ENCODE peak calls at places on chromosome 17, in eight cellular contexts. A, X, T, Y, P, L, N and B are unnamed samples. For H3K4me1, the result is how much of the 10 kb centered on the place peaks cover.

GRCh38 chr17:4947010-4947410 is 1.3 kb downstream of the PFN1 start:
- DNase-seq in A (no peak), Y (no peak), P (no peak), T (peak), X (no peak), N (no peak), L (peak), B (no peak)

GRCh38 chr17:35627417-35627816 is 40.3 kb downstream of the AP2B1 start:
- DNase-seq in N (peak), T (no peak), P (no peak), L (no peak), Y (no peak), X (no peak), A (no peak), B (no peak)

GRCh38 chr17:14557482-14557881 is 256.6 kb downstream of the HS3ST3B1 start:
- DNase-seq in N (no peak), X (no peak), P (no peak), T (no peak), L (no peak), A (no peak), Y (no peak), B (no peak)

GRCh38 chr17:77045441-77046041 is 95.2 kb upstream of the SEC14L1 start:
- DNase-seq in N (no peak), X (no peak), L (peak), T (peak), A (no peak), Y (no peak), P (no peak), B (no peak)

GRCh38 chr17:35312790-35313711 is 60.4 kb downstream of the SLFN11 start:
- DNase-seq in T (peak), A (peak), X (no peak), L (peak), N (peak), P (peak), Y (peak), B (peak)

GRCh38 chr17:3594056-3594810 is 15.0 kb downstream of the TRPV1 start:
- DNase-seq in P (no peak), A (no peak), X (no peak), Y (no peak), L (peak), N (no peak), T (no peak), B (no peak)

GRCh38 chr17:83069571-83069906 is 9.9 kb upstream of the METRNL start:
- DNase-seq in T (no peak), N (no peak), L (no peak), Y (no peak), A (no peak), X (no peak), P (no peak), B (no peak)

GRCh38 chr17:32342603-32343325 is 791 bp upstream of the C17orf75 start:
- DNase-seq in Y (no peak), T (no peak), X (no peak), A (no peak), P (no peak), L (no peak), N (no peak), B (no peak)

GRCh38 chr17:1933875-1934715 is 91.0 kb downstream of the RTN4RL1 start:
- DNase-seq in X (no peak), T (no peak), Y (no peak), A (no peak), P (no peak), L (peak), N (no peak), B (no peak)

GRCh38 chr17:48051278-48051677 is 3.1 kb downstream of the NFE2L1 start:
- DNase-seq in A (no peak), N (no peak), L (no peak), Y (peak), X (no peak), P (no peak), T (no peak), B (no peak)

GRCh38 chr17:78490156-78490555 is 87.0 kb downstream of the DNAH17 start:
- DNase-seq in T (no peak), X (no peak), Y (no peak), P (no peak), A (peak), L (peak), N (no peak), B (no peak)

GRCh38 chr17:34300652-34301390 is 15.3 kb downstream of the CCL11 start:
- DNase-seq in X (no peak), L (peak), Y (no peak), A (no peak), P (no peak), T (no peak), N (no peak), B (no peak)

GRCh38 chr17:67461228-67461780 is 84.2 kb downstream of the PITPNC1 start:
- DNase-seq in X (no peak), T (no peak), Y (no peak), N (no peak), A (no peak), P (peak), L (no peak), B (no peak)

GRCh38 chr17:7916799-7917198 is 710 bp upstream of the RNF227 start:
- DNase-seq in N (no peak), X (no peak), T (no peak), P (no peak), Y (no peak), L (peak), A (no peak), B (no peak)

GRCh38 chr17:30229012-30229411 is 6.5 kb downstream of the SLC6A4 start:
- DNase-seq in T (no peak), X (no peak), Y (no peak), N (peak), P (no peak), L (no peak), A (no peak), B (no peak)

GRCh38 chr17:41813699-41814124 is 908 bp downstream of the FKBP10 start:
- DNase-seq in Y (no peak), X (no peak), P (no peak), T (no peak), L (no peak), N (no peak), A (no peak), B (no peak)

GRCh38 chr17:42855048-42855596 is 4.1 kb downstream of the AOC3 start:
- DNase-seq in T (no peak), A (no peak), X (no peak), P (no peak), Y (no peak), L (no peak), N (no peak), B (no peak)

GRCh38 chr17:8382052-8382879 is 727 bp downstream of the RPL26 start:
- DNase-seq in A (no peak), L (peak), T (no peak), X (no peak), P (no peak), N (no peak), Y (no peak), B (no peak)

GRCh38 chr17:3627768-3628167 is 8.3 kb downstream of the SHPK start:
- DNase-seq in P (no peak), Y (no peak), T (no peak), X (no peak), A (no peak), L (no peak), N (no peak), B (no peak)

GRCh38 chr17:1398028-1398427 is 2.0 kb downstream of the YWHAE start:
- DNase-seq in X (no peak), L (peak), T (no peak), N (no peak), A (no peak), P (no peak), Y (no peak), B (no peak)

GRCh38 chr17:83012873-83013778 is 66.3 kb upstream of the METRNL start:
- DNase-seq in X (no peak), Y (no peak), P (no peak), N (no peak), L (peak), A (no peak), T (no peak), B (no peak)

GRCh38 chr17:82025401-82026107 is 2.4 kb downstream of the LRRC45 start:
- DNase-seq in T (no peak), N (no peak), X (no peak), P (no peak), A (no peak), L (no peak), Y (no peak), B (no peak)

GRCh38 chr17:29569245-29569950 is 897 bp downstream of the TP53I13 start:
- DNase-seq in N (no peak), P (peak), T (peak), A (no peak), L (peak), X (no peak), Y (no peak), B (no peak)

GRCh38 chr17:11991461-11991860 is 5.8 kb downstream of the ZNF18 start:
- DNase-seq in X (no peak), L (no peak), N (no peak), A (no peak), Y (no peak), T (no peak), P (no peak), B (no peak)

GRCh38 chr17:39800540-39800939 is 62.8 kb downstream of the GRB7 start:
- DNase-seq in T (no peak), L (peak), Y (no peak), X (no peak), A (no peak), N (peak), P (peak), B (peak)

GRCh38 chr17:13031718-13032350 is 14.0 kb upstream of the ELAC2 start:
- DNase-seq in T (peak), X (no peak), L (no peak), N (peak), Y (no peak), A (peak), P (no peak), B (no peak)

GRCh38 chr17:8739104-8739503 is 5.5 kb downstream of the CCDC42 start:
- DNase-seq in P (no peak), T (no peak), X (no peak), N (no peak), L (no peak), Y (no peak), A (no peak), B (no peak)

GRCh38 chr17:21373034-21373433 is 3.1 kb upstream of the KCNJ12 start:
- DNase-seq in N (no peak), L (no peak), X (no peak), P (no peak), T (no peak), A (no peak), Y (no peak), B (no peak)

GRCh38 chr17:43219746-43220380 is 8.2 kb downstream of the TMEM106A start:
- DNase-seq in P (no peak), L (no peak), X (no peak), Y (no peak), T (peak), N (no peak), A (no peak), B (no peak)

GRCh38 chr17:42325026-42325425 is 36.7 kb downstream of the STAT5A start:
- DNase-seq in X (peak), Y (no peak), N (no peak), T (peak), L (peak), P (no peak), A (no peak), B (no peak)

GRCh38 chr17:48993305-48993704 is 3.9 kb upstream of the IGF2BP1 start:
- DNase-seq in A (no peak), P (no peak), N (no peak), X (no peak), Y (no peak), L (no peak), T (no peak), B (no peak)

GRCh38 chr17:74566132-74566753 is 1.1 kb downstream of the CD300H start:
- DNase-seq in T (peak), A (peak), L (peak), N (peak), X (no peak), Y (no peak), P (no peak), B (peak)

GRCh38 chr17:34556951-34557350 is 22.4 kb upstream of the TMEM132E start:
- DNase-seq in Y (no peak), A (no peak), P (no peak), X (no peak), L (no peak), N (no peak), T (no peak), B (no peak)

GRCh38 chr17:34414338-34414737 is 51.3 kb upstream of the CCL1 start:
- DNase-seq in P (no peak), Y (no peak), A (no peak), L (no peak), X (no peak), T (no peak), N (no peak), B (no peak)

GRCh38 chr17:13306310-13306962 is 288.6 kb upstream of the ELAC2 start:
- DNase-seq in Y (no peak), P (no peak), N (no peak), A (no peak), X (no peak), L (peak), T (peak), B (no peak)

GRCh38 chr17:64148017-64148631 is 18.2 kb upstream of the ERN1 start:
- DNase-seq in L (no peak), N (no peak), P (no peak), T (no peak), A (no peak), Y (no peak), X (no peak), B (no peak)

GRCh38 chr17:74671031-74671771 is 41.5 kb downstream of the CD300LF start:
- DNase-seq in T (peak), L (peak), X (no peak), N (peak), P (peak), Y (peak), A (peak), B (peak)

GRCh38 chr17:37019117-37019744 is 70.5 kb downstream of the AATF start:
- DNase-seq in T (no peak), X (no peak), P (no peak), N (no peak), A (no peak), Y (no peak), L (no peak), B (no peak)

GRCh38 chr17:55069983-55070529 is 101.5 kb downstream of the STXBP4 start:
- DNase-seq in Y (no peak), P (no peak), L (no peak), T (no peak), N (no peak), X (no peak), A (no peak), B (no peak)

DNA sequence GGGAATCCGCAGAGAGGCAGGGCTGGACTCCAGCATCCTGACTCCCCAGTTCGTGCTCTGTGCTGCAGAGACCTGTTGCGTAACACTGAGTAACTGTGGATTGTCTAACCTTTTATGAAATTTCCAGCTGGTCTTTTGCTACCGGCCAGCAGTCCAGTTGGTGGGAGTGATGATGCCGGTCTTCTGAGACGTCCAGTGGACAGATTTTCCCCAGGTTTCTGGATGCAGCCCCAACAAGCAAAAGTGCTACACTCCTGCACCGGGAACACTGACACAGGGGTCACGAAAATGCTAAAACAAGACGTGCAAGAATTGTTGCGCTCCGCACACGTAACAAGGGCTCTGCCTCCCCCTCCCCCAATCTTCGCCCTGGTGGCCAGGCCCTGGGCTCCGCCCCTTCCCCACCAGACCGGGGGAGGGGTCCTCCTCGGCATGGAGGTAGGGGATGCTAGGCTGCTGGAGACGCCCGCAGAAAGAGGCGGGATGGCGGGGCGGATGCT is 701 bp upstream of the MRC2 start:
- DNase-seq in T (no peak), P (no peak), Y (peak), L (peak), A (no peak), N (no peak), X (no peak), B (no peak)
- H3K4me3 ChIP-seq in T (no peak), P (no peak), Y (peak), L (peak), A (peak), N (peak), X (peak), B (peak)

GRCh38 chr17:57544381-57544780 is 200.7 kb downstream of the CCDC182 start:
- DNase-seq in L (no peak), X (no peak), P (no peak), N (no peak), T (no peak), A (no peak), Y (no peak), B (no peak)

GRCh38 chr17:57542518-57542917 is 202.6 kb downstream of the CCDC182 start:
- DNase-seq in Y (no peak), X (no peak), L (no peak), N (no peak), T (no peak), A (no peak), P (no peak), B (no peak)

GRCh38 chr17:57545836-57546305 is 199.2 kb downstream of the CCDC182 start:
- DNase-seq in P (no peak), N (no peak), X (no peak), Y (no peak), T (no peak), A (no peak), L (no peak), B (no peak)

GRCh38 chr17:57543230-57543629 is 201.9 kb downstream of the CCDC182 start:
- DNase-seq in X (no peak), N (no peak), P (no peak), A (no peak), T (no peak), Y (no peak), L (no peak), B (no peak)

GRCh38 chr17:57544834-57545463 is 200.2 kb downstream of the CCDC182 start:
- DNase-seq in L (no peak), A (no peak), T (no peak), X (no peak), Y (no peak), P (no peak), N (peak), B (no peak)
- H3K4me1 ChIP-seq in L (under half), A (under half), T (under half), X (under half), Y (under half), P (under half), N (under half), B (under half)

DNA sequence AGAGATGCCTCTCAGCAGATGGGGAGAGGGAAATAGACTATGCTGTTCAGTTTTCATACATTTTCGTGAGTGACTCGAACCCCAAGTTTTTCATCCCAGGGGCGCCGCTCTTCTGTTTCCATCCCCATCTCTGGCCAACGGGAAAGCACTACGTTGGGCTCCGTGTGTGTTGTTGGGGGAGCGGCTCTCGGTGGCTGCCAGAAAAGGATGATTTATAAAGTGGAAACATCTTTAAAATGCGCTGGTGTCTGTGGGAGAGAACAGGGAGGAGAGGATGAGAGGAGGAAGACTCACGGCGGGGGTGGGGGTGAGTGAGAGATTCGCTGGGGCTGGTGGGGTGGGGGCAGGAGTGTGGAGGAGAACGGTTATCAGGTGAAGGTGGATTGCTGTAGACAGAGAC is 5.8 kb downstream of the TBX4 start:
- DNase-seq in L (peak), Y (no peak), N (no peak), T (no peak), P (no peak), X (no peak), A (no peak), B (no peak)
- H3K27ac ChIP-seq in L (no peak), Y (no peak), N (no peak), T (no peak), P (no peak), X (no peak), A (no peak), B (no peak)

GRCh38 chr17:28325221-28325620 is 6.2 kb downstream of the TMEM97 start:
- DNase-seq in A (no peak), L (no peak), T (no peak), P (no peak), N (no peak), X (no peak), Y (no peak), B (no peak)

GRCh38 chr17:28326114-28326513 is 7.1 kb downstream of the TMEM97 start:
- DNase-seq in X (no peak), L (no peak), A (peak), P (no peak), Y (no peak), T (no peak), N (peak), B (no peak)

GRCh38 chr17:28324776-28325175 is 5.8 kb downstream of the TMEM97 start:
- DNase-seq in N (no peak), Y (no peak), T (no peak), P (no peak), X (no peak), L (no peak), A (no peak), B (no peak)

GRCh38 chr17:28327031-28327607 is 8.1 kb downstream of the TMEM97 start:
- DNase-seq in P (no peak), A (peak), L (no peak), Y (no peak), N (no peak), X (no peak), T (no peak), B (no peak)

GRCh38 chr17:28324272-28324745 is 5.3 kb downstream of the TMEM97 start:
- DNase-seq in L (no peak), A (peak), Y (no peak), P (no peak), X (no peak), N (no peak), T (no peak), B (no peak)
- H3K4me3 ChIP-seq in L (no peak), A (no peak), Y (no peak), P (no peak), X (no peak), N (no peak), T (no peak), B (no peak)

DNA sequence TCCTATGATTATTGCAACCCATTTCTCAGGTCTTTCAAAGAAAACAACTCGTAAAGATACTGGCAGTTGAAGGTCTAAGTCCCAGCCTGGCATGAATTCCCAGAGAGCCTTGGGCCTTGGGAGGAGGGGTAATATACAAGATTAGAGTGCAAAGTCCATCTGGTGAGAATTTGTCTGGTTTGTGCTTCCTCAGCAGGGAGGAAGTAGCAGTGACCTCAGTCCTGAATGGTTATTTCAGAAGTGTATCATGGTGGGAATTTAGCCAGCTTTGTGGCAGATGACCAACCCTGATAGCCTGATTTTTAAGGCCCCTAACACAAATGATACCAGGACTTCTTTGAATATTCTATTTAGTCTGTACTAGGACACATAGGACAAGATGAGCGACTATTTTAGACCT is 151.2 kb upstream of the TBX2 start:
- DNase-seq in P (no peak), X (no peak), T (peak), Y (no peak), L (no peak), A (peak), N (peak), B (no peak)
- H3K4me1 ChIP-seq in P (under half), X (under half), T (under half), Y (under half), L (under half), A (under half), N (under half), B (under half)

GRCh38 chr17:80520810-80521209 is 23.8 kb upstream of the RPTOR start:
- DNase-seq in T (no peak), P (no peak), A (no peak), L (no peak), Y (no peak), N (no peak), X (no peak), B (no peak)
- H3K27ac ChIP-seq in T (no peak), P (no peak), A (no peak), L (no peak), Y (no peak), N (no peak), X (no peak), B (no peak)